ENCODE peak calls at places on chromosomes 12 and 14, in six cellular contexts. M, A, N, S, V and T are unnamed samples.

GRCh38 chr14:31138301-31138700 is 69.3 kb downstream of the HECTD1 start:
- DNase-seq in N (no peak), M (no peak), S (no peak), V (no peak), A (no peak), T (no peak)

GRCh38 chr12:92995258-92995905 is 66.3 kb upstream of the EEA1 start:
- DNase-seq in V (no peak), M (no peak), N (no peak), S (no peak), A (no peak), T (no peak)

GRCh38 chr12:69247253-69248018 is 8.1 kb downstream of the CPSF6 start:
- DNase-seq in A (no peak), M (no peak), S (no peak), V (no peak), N (no peak), T (no peak)

GRCh38 chr12:108508243-108508642 is 6.8 kb upstream of the FICD start:
- DNase-seq in M (peak; percentile 28), V (no peak), N (no peak), A (no peak), S (no peak), T (no peak)

GRCh38 chr12:109439181-109439580 is 37.9 kb downstream of the KCTD10 start:
- DNase-seq in S (no peak), M (no peak), N (no peak), A (no peak), V (no peak), T (no peak)

GRCh38 chr14:29752221-29752923 is 175.3 kb downstream of the PRKD1 start:
- DNase-seq in M (no peak), V (no peak), N (no peak), A (no peak), S (no peak), T (no peak)

GRCh38 chr12:132429932-132430643 is 59.9 kb upstream of the FBRSL1 start:
- DNase-seq in V (peak; percentile 91), M (no peak), A (peak; percentile 56), N (no peak), S (peak; percentile 28), T (peak; percentile 88)

GRCh38 chr12:86613306-86613705 is 357.1 kb upstream of the MGAT4C start:
- DNase-seq in S (no peak), N (no peak), V (peak; percentile 6), A (no peak), M (no peak), T (no peak)

GRCh38 chr12:71439613-71440392 is at the start of gene LGR5:
- DNase-seq in S (no peak), M (no peak), V (peak; percentile 22), N (no peak), A (no peak), T (no peak)

GRCh38 chr12:29971431-29971830 is 187.7 kb upstream of the TMTC1 start:
- DNase-seq in S (no peak), A (no peak), M (no peak), V (no peak), N (no peak), T (no peak)

GRCh38 chr14:65414961-65415589 is 2.5 kb downstream of the FUT8 start:
- DNase-seq in M (peak; percentile 65), S (no peak), N (no peak), A (peak; percentile 11), V (peak; percentile 7), T (no peak)

GRCh38 chr12:47797432-47797831 is 22.3 kb downstream of the HDAC7 start:
- DNase-seq in S (no peak), V (peak; percentile 37), N (no peak), M (no peak), A (peak; percentile 14), T (peak; percentile 74)

GRCh38 chr14:94598816-94599655 is 13.2 kb upstream of the SERPINA3 start:
- DNase-seq in A (no peak), S (no peak), M (peak; percentile 99), V (no peak), N (no peak), T (no peak)

GRCh38 chr12:490260-490659 is 30.5 kb downstream of the B4GALNT3 start:
- DNase-seq in A (no peak), N (no peak), M (no peak), V (no peak), S (no peak), T (no peak)

GRCh38 chr12:25864287-25864686 is 94.2 kb upstream of the RASSF8 start:
- DNase-seq in N (no peak), A (no peak), M (peak; percentile 4), S (no peak), V (no peak), T (no peak)

GRCh38 chr14:28102814-28103213 is 663.8 kb upstream of the FOXG1 start:
- DNase-seq in V (no peak), N (no peak), S (no peak), A (no peak), M (peak; percentile 39), T (no peak)

GRCh38 chr12:49912345-49912744 is 8.6 kb upstream of the FAIM2 start:
- DNase-seq in S (no peak), M (no peak), V (no peak), A (no peak), N (no peak), T (no peak)

GRCh38 chr12:106195638-106196037 is 52.2 kb downstream of the CKAP4 start:
- DNase-seq in N (no peak), A (no peak), V (no peak), S (no peak), M (peak; percentile 82), T (no peak)

GRCh38 chr14:78498062-78498595 is 328.0 kb downstream of the NRXN3 start:
- DNase-seq in M (no peak), A (no peak), V (no peak), N (no peak), S (no peak), T (no peak)

GRCh38 chr12:1536817-1537216 is 57.6 kb downstream of the FBXL14 start:
- DNase-seq in V (no peak), S (no peak), A (no peak), M (no peak), N (no peak), T (no peak)

GRCh38 chr12:60398547-60398946 is 802.7 kb downstream of the SLC16A7 start:
- DNase-seq in M (no peak), V (no peak), S (no peak), N (no peak), A (no peak), T (no peak)